ENCODE peak calls at places on chromosomes 16 and 17, in four cellular contexts. One of them, this sample, is unnamed.

GRCh38 chr16:17396762-17397498 is 73.8 kb downstream of the XYLT1 start:
- DNase-seq in T-helper 9 cell: peak; percentile 41
- DNase-seq in activated T-cell treated with anti-CD3 and anti-CD28 coated beads, Interleukin-2, amount 50 U/mL, for 72 hours: no peak
- DNase-seq in mesendoderm: no peak
- DNase-seq in this sample: no peak

GRCh38 chr16:21568502-21569189 is 30.7 kb upstream of the METTL9 start:
- DNase-seq in T-helper 9 cell: no peak
- DNase-seq in activated T-cell treated with anti-CD3 and anti-CD28 coated beads, Interleukin-2, amount 50 U/mL, for 72 hours: no peak
- DNase-seq in mesendoderm: no peak
- DNase-seq in this sample: no peak

GRCh38 chr16:68444058-68444657 is 4.2 kb downstream of the SMPD3 start:
- DNase-seq in T-helper 9 cell: no peak
- DNase-seq in activated T-cell treated with anti-CD3 and anti-CD28 coated beads, Interleukin-2, amount 50 U/mL, for 72 hours: no peak
- DNase-seq in mesendoderm: peak; percentile 78
- DNase-seq in this sample: no peak

GRCh38 chr16:66474750-66475199 is 47.7 kb downstream of the BEAN1 start:
- DNase-seq in T-helper 9 cell: peak; percentile 25
- DNase-seq in activated T-cell treated with anti-CD3 and anti-CD28 coated beads, Interleukin-2, amount 50 U/mL, for 72 hours: peak; percentile 73
- DNase-seq in mesendoderm: peak; percentile 38
- DNase-seq in this sample: peak; percentile 85

GRCh38 chr17:29376667-29377268 is 13.4 kb upstream of the TAOK1 start:
- DNase-seq in T-helper 9 cell: no peak
- DNase-seq in activated T-cell treated with anti-CD3 and anti-CD28 coated beads, Interleukin-2, amount 50 U/mL, for 72 hours: no peak
- DNase-seq in mesendoderm: peak; percentile 71
- DNase-seq in this sample: no peak

GRCh38 chr16:1497014-1497598 is 3.9 kb downstream of the TELO2 start:
- DNase-seq in T-helper 9 cell: no peak
- DNase-seq in activated T-cell treated with anti-CD3 and anti-CD28 coated beads, Interleukin-2, amount 50 U/mL, for 72 hours: no peak
- DNase-seq in mesendoderm: no peak
- DNase-seq in this sample: no peak

GRCh38 chr16:52114414-52114813 is 432.5 kb downstream of the TOX3 start:
- DNase-seq in T-helper 9 cell: no peak
- DNase-seq in activated T-cell treated with anti-CD3 and anti-CD28 coated beads, Interleukin-2, amount 50 U/mL, for 72 hours: no peak
- DNase-seq in mesendoderm: peak; percentile 84
- DNase-seq in this sample: no peak

GRCh38 chr16:539901-540530 is 12.5 kb downstream of the CAPN15 start:
- DNase-seq in T-helper 9 cell: no peak
- DNase-seq in activated T-cell treated with anti-CD3 and anti-CD28 coated beads, Interleukin-2, amount 50 U/mL, for 72 hours: no peak
- DNase-seq in mesendoderm: no peak
- DNase-seq in this sample: no peak

GRCh38 chr16:70162041-70162451 is 11.5 kb upstream of the CLEC18C start:
- DNase-seq in T-helper 9 cell: no peak
- DNase-seq in activated T-cell treated with anti-CD3 and anti-CD28 coated beads, Interleukin-2, amount 50 U/mL, for 72 hours: no peak
- DNase-seq in mesendoderm: peak; percentile 15
- DNase-seq in this sample: peak; percentile 27

GRCh38 chr17:75754378-75755204 is 10.4 kb downstream of the GALK1 start:
- DNase-seq in T-helper 9 cell: no peak
- DNase-seq in activated T-cell treated with anti-CD3 and anti-CD28 coated beads, Interleukin-2, amount 50 U/mL, for 72 hours: no peak
- DNase-seq in mesendoderm: no peak
- DNase-seq in this sample: no peak

GRCh38 chr17:45298546-45299285 is 18.1 kb downstream of the MAP3K14 start:
- DNase-seq in T-helper 9 cell: no peak
- DNase-seq in activated T-cell treated with anti-CD3 and anti-CD28 coated beads, Interleukin-2, amount 50 U/mL, for 72 hours: no peak
- DNase-seq in mesendoderm: no peak
- DNase-seq in this sample: no peak

GRCh38 chr16:89304181-89304851 is 86.8 kb downstream of the ZNF778 start:
- DNase-seq in T-helper 9 cell: no peak
- DNase-seq in activated T-cell treated with anti-CD3 and anti-CD28 coated beads, Interleukin-2, amount 50 U/mL, for 72 hours: no peak
- DNase-seq in mesendoderm: no peak
- DNase-seq in this sample: no peak

GRCh38 chr16:41439-42068 is 11.9 kb downstream of the POLR3K start:
- DNase-seq in T-helper 9 cell: no peak
- DNase-seq in activated T-cell treated with anti-CD3 and anti-CD28 coated beads, Interleukin-2, amount 50 U/mL, for 72 hours: no peak
- DNase-seq in mesendoderm: no peak
- DNase-seq in this sample: no peak

GRCh38 chr16:82183004-82183397 is 13.0 kb upstream of the MPHOSPH6 start:
- DNase-seq in T-helper 9 cell: no peak
- DNase-seq in activated T-cell treated with anti-CD3 and anti-CD28 coated beads, Interleukin-2, amount 50 U/mL, for 72 hours: no peak
- DNase-seq in mesendoderm: no peak
- DNase-seq in this sample: no peak

GRCh38 chr17:40686192-40686591 is 17.4 kb downstream of the KRT24 start:
- DNase-seq in T-helper 9 cell: no peak
- DNase-seq in activated T-cell treated with anti-CD3 and anti-CD28 coated beads, Interleukin-2, amount 50 U/mL, for 72 hours: no peak
- DNase-seq in mesendoderm: no peak
- DNase-seq in this sample: no peak

GRCh38 chr17:82094931-82095776 is 2.9 kb downstream of the FASN start:
- DNase-seq in T-helper 9 cell: no peak
- DNase-seq in activated T-cell treated with anti-CD3 and anti-CD28 coated beads, Interleukin-2, amount 50 U/mL, for 72 hours: no peak
- DNase-seq in mesendoderm: no peak
- DNase-seq in this sample: no peak

GRCh38 chr16:3954411-3954921 is 74.0 kb upstream of the CREBBP start:
- DNase-seq in T-helper 9 cell: no peak
- DNase-seq in activated T-cell treated with anti-CD3 and anti-CD28 coated beads, Interleukin-2, amount 50 U/mL, for 72 hours: no peak
- DNase-seq in mesendoderm: no peak
- DNase-seq in this sample: no peak

This sample was measured in GM13976.